ENCODE peak calls at places on chromosomes 12 and 14, in five cellular contexts. Y is left lung, T is right atrium auricular region, L is mucosa of descending colon, V is cardiac fibroblast. W is an unnamed sample.

GRCh38 chr12:130281157-130281799 is 56.4 kb upstream of the PIWIL1 start:
- DNase-seq in T (no peak), V (no peak), L (no peak), Y (peak; percentile 86), W (no peak)

GRCh38 chr12:6384499-6385436 is 806 bp downstream of the LTBR start:
- DNase-seq in V (peak; percentile 32), T (no peak), Y (peak; percentile 78), L (no peak), W (no peak)

GRCh38 chr12:53221203-53222076 is 10.6 kb downstream of the RARG start:
- DNase-seq in T (no peak), V (peak; percentile 48), Y (peak; percentile 95), L (peak; percentile 89), W (peak; percentile 82)

GRCh38 chr12:127145929-127146789 is 1120.8 kb upstream of the TMEM132C start:
- DNase-seq in V (peak; percentile 71), Y (peak; percentile 82), T (no peak), L (peak; percentile 68), W (no peak)

GRCh38 chr12:57057037-57057436 is 7.1 kb upstream of the MYO1A start:
- DNase-seq in Y (no peak), L (no peak), T (no peak), V (no peak), W (no peak)

GRCh38 chr12:26097046-26097878 is 27.6 kb downstream of the BHLHE41 start:
- DNase-seq in V (peak; percentile 86), L (no peak), Y (no peak), T (peak; percentile 75), W (no peak)

GRCh38 chr14:99725774-99726537 is 41.9 kb downstream of the CYP46A1 start:
- DNase-seq in L (no peak), Y (peak; percentile 53), V (no peak), T (peak; percentile 56), W (no peak)

GRCh38 chr12:122406701-122407154 is 15.7 kb downstream of the CLIP1 start:
- DNase-seq in T (no peak), V (peak; percentile 68), L (no peak), Y (no peak), W (no peak)

DNA sequence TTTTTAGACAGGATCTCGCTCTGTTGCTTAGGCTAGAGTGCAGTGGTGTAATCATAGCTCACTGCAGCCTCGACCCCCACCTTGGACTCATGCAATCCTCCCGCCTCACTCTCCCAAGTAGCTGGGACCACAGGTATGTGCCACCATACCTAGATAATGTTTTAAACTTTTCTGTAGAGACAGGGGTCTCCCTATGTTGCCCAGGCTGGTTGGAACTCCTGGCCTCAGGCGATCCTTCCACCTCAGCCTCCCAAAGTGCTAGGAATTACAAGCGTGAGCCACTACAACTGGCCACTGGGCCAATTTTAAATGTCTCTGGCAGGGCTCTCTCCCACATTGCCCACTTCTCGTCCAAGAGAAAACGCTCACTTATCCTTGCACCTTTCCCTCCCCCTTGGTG is 66.5 kb upstream of the DACT1 start:
- DNase-seq in T (no peak), Y (no peak), L (no peak), V (no peak), W (no peak)
- TF ChIP-seq CTCF in T (no peak), Y (no peak), L (no peak), V (no peak), W (no peak)

GRCh38 chr12:121399391-121400331 is at the start of gene RNF34:
- DNase-seq in L (peak; percentile 100), V (peak; percentile 98), T (peak; percentile 98), Y (peak; percentile 98), W (peak; percentile 97)

GRCh38 chr12:121400332-121401139 is 618 bp downstream of the RNF34 start:
- DNase-seq in Y (peak; percentile 89), V (peak; percentile 46), L (peak; percentile 70), T (peak; percentile 59), W (peak; percentile 70)

GRCh38 chr12:121391619-121392324 is 8.1 kb upstream of the RNF34 start:
- DNase-seq in L (no peak), T (no peak), V (peak; percentile 58), Y (no peak), W (no peak)

GRCh38 chr12:121392325-121392716 is 7.6 kb upstream of the RNF34 start:
- DNase-seq in T (no peak), V (no peak), L (no peak), Y (no peak), W (no peak)

GRCh38 chr12:121397521-121397920 is 2.4 kb upstream of the RNF34 start:
- DNase-seq in L (no peak), T (no peak), V (no peak), Y (no peak), W (no peak)
- TF ChIP-seq CTCF in L (no peak), T (no peak), V (no peak), Y (no peak), W (no peak)

GRCh38 chr14:38256358-38256840 is 506 bp upstream of the CLEC14A start:
- DNase-seq in T (peak; percentile 87), V (peak; percentile 95), Y (no peak), L (no peak), W (no peak)
- TF ChIP-seq CTCF in T (peak; percentile 45), V (peak; percentile 43), Y (no peak), L (no peak), W (peak; percentile 23)

DNA sequence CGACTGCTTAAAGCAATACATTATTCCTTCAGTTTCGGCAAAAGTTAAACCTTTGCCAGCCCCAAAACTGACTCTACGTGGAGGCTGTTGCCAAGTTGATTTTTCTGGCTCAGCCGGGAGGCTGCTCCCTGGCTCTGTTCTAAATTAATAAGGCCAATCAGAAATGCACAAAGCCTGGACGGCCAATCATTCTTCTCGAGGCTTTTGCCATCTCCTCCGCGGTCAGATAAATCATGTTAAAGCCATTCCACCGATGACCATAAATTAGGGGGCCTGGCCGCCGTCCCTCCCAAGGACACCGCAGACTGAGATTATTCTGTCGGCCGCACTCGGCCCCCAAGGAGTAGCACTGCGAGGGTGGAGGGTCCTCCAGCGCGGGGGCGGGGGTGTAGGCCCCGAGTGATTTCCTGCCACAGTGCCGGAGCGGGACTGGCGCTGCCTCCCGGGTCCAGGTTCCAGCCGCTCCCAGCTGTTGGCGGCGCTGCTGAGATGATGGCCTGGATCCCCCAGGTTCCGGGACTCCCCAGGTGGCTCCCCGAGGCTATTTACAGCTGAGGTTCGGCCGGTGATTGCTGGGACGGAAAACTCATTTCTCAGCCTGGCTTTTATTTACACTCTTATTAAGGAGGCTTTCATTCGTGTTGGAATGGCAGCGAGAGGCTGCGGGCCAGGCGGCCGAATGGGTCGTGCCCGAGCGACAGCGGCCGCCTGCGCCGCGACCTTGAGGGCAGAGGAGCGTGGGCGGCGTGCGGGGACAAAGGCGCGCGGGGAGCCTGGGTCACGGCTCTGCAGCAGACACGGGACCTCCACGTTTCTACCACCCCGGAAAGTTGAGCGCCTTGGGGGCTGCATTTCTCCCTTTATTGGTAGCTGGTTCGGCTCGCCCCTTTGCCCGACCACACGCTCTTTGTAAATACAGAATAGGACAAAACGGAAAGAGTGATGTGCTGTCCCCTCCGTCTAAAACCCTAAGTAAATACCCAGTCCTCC is 165.2 kb downstream of the MON2 start:
- DNase-seq in V (peak; percentile 84), Y (peak; percentile 87), T (peak; percentile 83), L (peak; percentile 69), W (no peak)
- TF ChIP-seq CTCF in V (peak; percentile 44), Y (no peak), T (peak; percentile 73), L (peak; percentile 14), W (peak; percentile 34)

GRCh38 chr14:74459289-74459946 is 33.4 kb upstream of the SYNDIG1L start:
- DNase-seq in V (peak; percentile 76), T (peak; percentile 57), L (no peak), Y (no peak), W (no peak)
- TF ChIP-seq CTCF in V (peak; percentile 91), T (peak; percentile 63), L (no peak), Y (peak; percentile 39), W (peak; percentile 72)

GRCh38 chr14:62123959-62124358 is 361.7 kb downstream of the SNAPC1 start:
- DNase-seq in Y (no peak), V (no peak), L (no peak), T (no peak), W (no peak)

GRCh38 chr14:62130441-62130840 is 368.2 kb downstream of the SNAPC1 start:
- DNase-seq in Y (no peak), V (no peak), L (no peak), T (no peak), W (no peak)

GRCh38 chr14:62125793-62126192 is 363.6 kb downstream of the SNAPC1 start:
- DNase-seq in T (no peak), V (no peak), Y (no peak), L (no peak), W (no peak)

GRCh38 chr14:62126885-62127478 is 364.8 kb downstream of the SNAPC1 start:
- DNase-seq in T (no peak), V (peak; percentile 78), L (no peak), Y (no peak), W (no peak)
- TF ChIP-seq CTCF in T (peak; percentile 78), V (peak; percentile 74), L (peak; percentile 31), Y (peak; percentile 58), W (peak; percentile 86)

GRCh38 chr14:33674716-33675115 is 276.2 kb downstream of the EGLN3 start:
- DNase-seq in Y (no peak), V (no peak), L (no peak), T (no peak), W (no peak)

GRCh38 chr14:33679025-33679424 is 271.8 kb downstream of the EGLN3 start:
- DNase-seq in V (no peak), L (no peak), Y (no peak), T (no peak), W (no peak)

GRCh38 chr14:33678012-33678411 is 272.9 kb downstream of the EGLN3 start:
- DNase-seq in Y (no peak), V (no peak), T (no peak), L (no peak), W (no peak)

GRCh38 chr14:33675415-33676130 is 275.3 kb downstream of the EGLN3 start:
- DNase-seq in V (no peak), Y (no peak), T (no peak), L (no peak), W (no peak)

GRCh38 chr14:33676135-33676566 is 274.7 kb downstream of the EGLN3 start:
- DNase-seq in T (no peak), Y (peak; percentile 70), V (peak; percentile 65), L (peak; percentile 49), W (no peak)
- TF ChIP-seq CTCF in T (peak; percentile 47), Y (no peak), V (peak; percentile 58), L (no peak), W (peak; percentile 65)

W was measured in type B pancreatic cell.